ENCODE peak calls at places on chromosomes 11 and 22, in ten cellular contexts. B is uterus, Y is spleen, E is esophagus squamous epithelium, T is right lobe of liver, N is HCT116, X is NB4, M is A549, O is testis, I is sigmoid colon. J is an unnamed sample.

GRCh38 chr11:65310215-65310614 is 4.5 kb upstream of the CDC42EP2 start:
- DNase-seq in B (no peak), Y (no peak), E (no peak), T (peak), N (no peak), X (no peak), M (no peak), O (no peak), I (no peak), J (no peak)

GRCh38 chr11:32526715-32527114 is 56.9 kb upstream of the EIF3M start:
- DNase-seq in B (no peak), Y (no peak), E (no peak), T (no peak), N (no peak), X (no peak), M (no peak), O (no peak), I (no peak), J (no peak)

GRCh38 chr22:32708835-32709234 is 92.7 kb upstream of the TIMP3 start:
- DNase-seq in B (no peak), Y (no peak), E (no peak), T (no peak), N (no peak), X (no peak), M (no peak), O (no peak), I (no peak), J (peak)

GRCh38 chr22:44758354-44758969 is 6.1 kb downstream of the ARHGAP8 start:
- DNase-seq in B (no peak), Y (peak), E (no peak), T (no peak), N (no peak), X (no peak), M (no peak), O (no peak), I (no peak), J (no peak)

GRCh38 chr22:23113067-23113846 is 28.5 kb downstream of the RSPH14 start:
- DNase-seq in B (no peak), Y (no peak), E (no peak), T (no peak), N (no peak), X (peak), M (no peak), O (no peak), I (no peak), J (no peak)

GRCh38 chr11:23789938-23790371 is 706.9 kb upstream of the LUZP2 start:
- DNase-seq in B (no peak), Y (no peak), E (no peak), T (no peak), N (no peak), X (no peak), M (peak), O (no peak), I (no peak), J (no peak)

GRCh38 chr22:35684270-35684700 is 33.4 kb upstream of the APOL5 start:
- DNase-seq in B (no peak), Y (no peak), E (no peak), T (no peak), N (no peak), X (peak), M (peak), O (peak), I (no peak), J (no peak)

GRCh38 chr11:9906043-9906791 is 242.3 kb downstream of the SWAP70 start:
- DNase-seq in B (no peak), Y (no peak), E (no peak), T (no peak), N (peak), X (no peak), M (peak), O (no peak), I (no peak), J (no peak)

GRCh38 chr11:128686745-128687177 is 7.1 kb upstream of the FLI1 start:
- DNase-seq in B (peak), Y (peak), E (no peak), T (peak), N (no peak), X (no peak), M (peak), O (peak), I (peak), J (peak)

GRCh38 chr11:128686045-128686741 is 7.7 kb upstream of the FLI1 start:
- DNase-seq in B (no peak), Y (peak), E (no peak), T (no peak), N (no peak), X (peak), M (no peak), O (no peak), I (no peak), J (no peak)

GRCh38 chr11:128687321-128687720 is 6.6 kb upstream of the FLI1 start:
- DNase-seq in B (no peak), Y (peak), E (no peak), T (peak), N (no peak), X (no peak), M (no peak), O (no peak), I (no peak), J (no peak)

GRCh38 chr11:128685383-128686044 is 8.4 kb upstream of the FLI1 start:
- DNase-seq in B (no peak), Y (no peak), E (no peak), T (no peak), N (no peak), X (no peak), M (no peak), O (no peak), I (no peak), J (no peak)

DNA sequence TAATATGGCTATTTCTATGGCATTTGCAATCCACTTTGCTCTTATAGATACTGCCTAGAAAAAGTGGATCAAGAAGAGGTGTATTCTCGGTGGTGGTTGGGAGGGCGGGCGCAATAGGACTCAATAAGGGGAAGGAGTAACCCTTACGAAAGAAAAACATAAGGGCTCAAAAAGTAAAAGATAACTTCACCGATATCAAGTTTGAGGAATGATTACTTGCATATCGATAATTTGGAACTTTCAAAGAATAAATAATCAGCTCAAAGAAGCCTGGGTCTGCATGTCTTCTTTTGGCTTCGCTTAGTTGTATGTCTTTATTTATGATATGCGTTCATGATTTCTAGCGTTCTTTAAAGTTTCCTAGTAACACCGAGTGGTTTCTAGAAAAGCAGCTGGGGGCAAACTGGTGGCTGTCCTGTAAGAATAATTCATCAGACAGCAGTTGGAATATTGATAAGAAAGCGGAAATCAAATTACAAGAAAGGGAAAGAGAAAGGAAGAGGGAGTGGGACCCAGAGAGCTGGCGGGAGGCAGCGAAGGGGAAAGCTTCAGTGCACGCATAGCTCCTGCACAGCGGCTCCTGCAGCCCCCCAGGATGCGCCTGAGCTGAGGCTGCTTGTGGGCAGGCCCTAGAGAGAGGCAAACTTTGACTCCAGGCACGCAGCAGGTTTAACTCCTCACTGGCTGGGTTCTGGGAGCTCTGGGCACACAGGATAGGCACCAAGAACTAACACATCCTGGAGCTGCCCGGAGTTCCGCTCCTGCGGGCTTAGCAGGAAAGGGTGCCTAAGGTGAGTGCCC is 9.1 kb upstream of the FLI1 start:
- DNase-seq in B (no peak), Y (peak), E (no peak), T (no peak), N (no peak), X (no peak), M (no peak), O (no peak), I (no peak), J (no peak)
- H3K4me3 ChIP-seq in B (no peak), Y (peak), E (no peak), T (no peak), N (no peak), X (peak), M (no peak), O (no peak), I (no peak), J (no peak)

GRCh38 chr11:83564845-83565244 is 278.7 kb upstream of the CCDC90B start:
- DNase-seq in B (no peak), Y (no peak), E (no peak), T (no peak), N (no peak), X (no peak), M (no peak), O (no peak), I (no peak), J (no peak)

GRCh38 chr11:83571301-83571700 is 285.1 kb upstream of the CCDC90B start:
- DNase-seq in B (no peak), Y (no peak), E (no peak), T (no peak), N (no peak), X (no peak), M (no peak), O (no peak), I (no peak), J (no peak)

GRCh38 chr11:83566948-83567347 is 280.8 kb upstream of the CCDC90B start:
- DNase-seq in B (no peak), Y (no peak), E (no peak), T (no peak), N (no peak), X (peak), M (no peak), O (no peak), I (no peak), J (no peak)

GRCh38 chr11:83569134-83569805 is 283.1 kb upstream of the CCDC90B start:
- DNase-seq in B (no peak), Y (no peak), E (no peak), T (no peak), N (no peak), X (no peak), M (no peak), O (no peak), I (no peak), J (no peak)

GRCh38 chr11:83568474-83568873 is 282.3 kb upstream of the CCDC90B start:
- DNase-seq in B (no peak), Y (no peak), E (no peak), T (no peak), N (no peak), X (no peak), M (no peak), O (no peak), I (no peak), J (no peak)
- TF ChIP-seq POLR2A in B (no peak), Y (no peak), E (no peak), T (no peak), N (no peak), X (no peak), M (no peak), O (no peak), I (no peak), J (no peak)

GRCh38 chr11:11076879-11077278 is 219.0 kb upstream of the ZBED5 start:
- DNase-seq in B (no peak), Y (no peak), E (no peak), T (no peak), N (no peak), X (no peak), M (no peak), O (no peak), I (no peak), J (no peak)

GRCh38 chr11:11074686-11075370 is 217.0 kb upstream of the ZBED5 start:
- DNase-seq in B (no peak), Y (no peak), E (no peak), T (no peak), N (no peak), X (no peak), M (no peak), O (no peak), I (no peak), J (no peak)

GRCh38 chr11:11076276-11076675 is 218.4 kb upstream of the ZBED5 start:
- DNase-seq in B (no peak), Y (no peak), E (no peak), T (no peak), N (no peak), X (no peak), M (no peak), O (no peak), I (no peak), J (no peak)

GRCh38 chr11:11073996-11074395 is 216.1 kb upstream of the ZBED5 start:
- DNase-seq in B (no peak), Y (no peak), E (no peak), T (no peak), N (no peak), X (no peak), M (no peak), O (no peak), I (no peak), J (no peak)

DNA sequence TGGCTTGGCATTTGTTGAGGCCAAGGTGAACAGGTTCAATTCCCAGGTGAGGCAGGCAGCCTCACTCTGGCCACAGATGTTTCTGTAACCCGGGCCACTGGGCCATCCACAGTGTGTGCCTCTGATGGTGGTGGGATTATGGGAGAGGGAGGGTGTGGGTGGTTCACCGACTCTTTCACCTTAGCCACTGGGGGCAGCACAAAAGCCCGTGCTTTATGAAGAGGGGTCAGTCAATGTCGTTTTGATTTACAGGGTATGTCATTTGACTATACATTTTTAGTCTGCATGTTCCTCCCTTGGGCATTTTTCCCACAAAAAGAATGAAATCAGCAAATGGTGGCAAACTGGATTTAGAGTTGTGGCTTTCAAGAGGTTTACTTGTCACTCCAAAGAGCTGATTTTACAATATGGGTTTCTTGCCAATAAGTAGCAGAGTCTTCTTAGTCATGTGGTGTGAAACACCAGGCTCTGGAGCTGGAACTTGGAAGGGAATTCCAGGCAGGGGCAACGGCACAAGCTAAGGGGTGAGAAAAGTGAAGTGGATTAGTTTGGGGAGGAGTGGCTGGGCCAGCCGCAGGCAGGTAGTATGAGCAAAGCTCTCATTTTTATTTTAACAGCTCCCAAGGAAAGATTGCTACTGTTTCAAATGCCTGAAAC is 217.8 kb upstream of the ZBED5 start:
- DNase-seq in B (no peak), Y (no peak), E (no peak), T (no peak), N (no peak), X (no peak), M (no peak), O (no peak), I (no peak), J (no peak)
- TF ChIP-seq CTCF in B (no peak), Y (no peak), E (no peak), T (no peak), N (peak), X (peak), M (no peak), O (no peak), I (no peak), J (no peak)

GRCh38 chr22:50438305-50439275 is 36.2 kb downstream of the SBF1 start:
- DNase-seq in B (no peak), Y (no peak), E (no peak), T (peak), N (no peak), X (no peak), M (no peak), O (no peak), I (peak), J (no peak)
- H3K4me3 ChIP-seq in B (no peak), Y (no peak), E (no peak), T (no peak), N (no peak), X (no peak), M (no peak), O (no peak), I (no peak), J (no peak)